ENCODE peak calls at places on chromosomes 11 and 22, in six cellular contexts. I is thoracic aorta, W is GM12878, O is SK-N-DZ, E is mesendoderm, L is fibroblast of lung. V is an unnamed sample.

GRCh38 chr11:114147389-114148382 is 88.2 kb downstream of the ZBTB16 start:
- DNase-seq in W (no peak), O (no peak), L (no peak), I (no peak), E (peak; percentile 91), V (no peak)

GRCh38 chr11:30889116-30889765 is 303.1 kb upstream of the MPPED2 start:
- DNase-seq in W (no peak), L (peak; percentile 71), I (no peak), O (no peak), E (peak; percentile 2), V (no peak)

GRCh38 chr11:62449451-62449851 is 30.6 kb downstream of the SCGB1A1 start:
- DNase-seq in L (no peak), O (no peak), E (no peak), I (no peak), W (no peak), V (no peak)

GRCh38 chr22:17258015-17258827 is 39.0 kb upstream of the ADA2 start:
- DNase-seq in O (peak; percentile 89), I (no peak), E (peak; percentile 93), L (peak; percentile 50), W (peak; percentile 98), V (peak; percentile 94)

GRCh38 chr11:44402466-44403075 is 92.6 kb upstream of the ALX4 start:
- DNase-seq in E (no peak), O (no peak), L (no peak), W (no peak), I (no peak), V (no peak)

GRCh38 chr11:34380696-34381095 is 22.9 kb upstream of the ABTB2 start:
- DNase-seq in W (no peak), I (no peak), O (no peak), E (no peak), L (peak; percentile 66), V (no peak)

GRCh38 chr11:61757213-61757862 is 4.9 kb downstream of the MYRF start:
- DNase-seq in I (no peak), W (no peak), E (no peak), O (no peak), L (no peak), V (no peak)

GRCh38 chr11:114061053-114062049 is 1.8 kb downstream of the ZBTB16 start:
- DNase-seq in L (no peak), O (peak; percentile 22), I (no peak), W (no peak), E (no peak), V (peak; percentile 25)